ENCODE peak calls at places on chromosome 19, in four cellular contexts. One of them, this sample, is unnamed.

GRCh38 chr19:38433268-38433733 is at the start of gene RYR1:
- DNase-seq in K562: peak; percentile 98
- DNase-seq in SK-N-SH: peak; percentile 90
- DNase-seq in HCT116: peak; percentile 37
- DNase-seq in this sample: no peak

GRCh38 chr19:57689750-57690149 is 8.0 kb downstream of the ZNF551 start:
- DNase-seq in K562: no peak
- DNase-seq in SK-N-SH: no peak
- DNase-seq in HCT116: no peak
- DNase-seq in this sample: no peak

GRCh38 chr19:4049432-4049831 is 17.3 kb downstream of the ZBTB7A start:
- DNase-seq in HCT116: no peak
- DNase-seq in SK-N-SH: no peak
- DNase-seq in K562: no peak
- DNase-seq in this sample: no peak

GRCh38 chr19:1237027-1237659 is 662 bp downstream of the CBARP start:
- DNase-seq in HCT116: no peak
- DNase-seq in K562: peak; percentile 52
- DNase-seq in SK-N-SH: peak; percentile 81
- DNase-seq in this sample: no peak

GRCh38 chr19:32652893-32653625 is 21.9 kb downstream of the ANKRD27 start:
- DNase-seq in HCT116: no peak
- DNase-seq in SK-N-SH: peak; percentile 50
- DNase-seq in K562: no peak
- DNase-seq in this sample: peak; percentile 68

GRCh38 chr19:48616491-48617056 is 1.7 kb upstream of the FAM83E start:
- DNase-seq in HCT116: no peak
- DNase-seq in K562: peak; percentile 14
- DNase-seq in SK-N-SH: no peak
- DNase-seq in this sample: no peak

GRCh38 chr19:14840206-14840605 is 5.2 kb upstream of the OR7A5 start:
- DNase-seq in K562: no peak
- DNase-seq in HCT116: no peak
- DNase-seq in SK-N-SH: no peak
- DNase-seq in this sample: no peak

GRCh38 chr19:48794291-48794690 is 16.5 kb downstream of the BCAT2 start:
- DNase-seq in SK-N-SH: no peak
- DNase-seq in K562: no peak
- DNase-seq in HCT116: no peak
- DNase-seq in this sample: no peak

GRCh38 chr19:38062959-38063786 is 156.2 kb downstream of the SIPA1L3 start:
- DNase-seq in HCT116: no peak
- DNase-seq in SK-N-SH: peak; percentile 87
- DNase-seq in K562: peak; percentile 42
- DNase-seq in this sample: no peak

GRCh38 chr19:457636-458035 is 3.2 kb downstream of the SHC2 start:
- DNase-seq in SK-N-SH: no peak
- DNase-seq in HCT116: no peak
- DNase-seq in K562: no peak
- DNase-seq in this sample: no peak

GRCh38 chr19:35033067-35034004 is 3.1 kb downstream of the SCN1B start:
- DNase-seq in SK-N-SH: no peak
- DNase-seq in K562: no peak
- DNase-seq in HCT116: no peak
- DNase-seq in this sample: no peak

GRCh38 chr19:55080915-55081772 is 5.5 kb downstream of the EPS8L1 start:
- DNase-seq in K562: peak; percentile 94
- DNase-seq in HCT116: peak; percentile 86
- DNase-seq in SK-N-SH: peak; percentile 94
- DNase-seq in this sample: no peak

GRCh38 chr19:48553676-48554384 is 1.9 kb downstream of the SULT2B1 start:
- DNase-seq in K562: peak; percentile 81
- DNase-seq in SK-N-SH: peak; percentile 67
- DNase-seq in HCT116: no peak
- DNase-seq in this sample: no peak

GRCh38 chr19:16927883-16928282 is 39.1 kb downstream of the F2RL3 start:
- DNase-seq in K562: no peak
- DNase-seq in SK-N-SH: no peak
- DNase-seq in HCT116: no peak
- DNase-seq in this sample: no peak

GRCh38 chr19:19548915-19549537 is 11.0 kb downstream of the CILP2 start:
- DNase-seq in K562: no peak
- DNase-seq in SK-N-SH: no peak
- DNase-seq in HCT116: no peak
- DNase-seq in this sample: no peak

GRCh38 chr19:47229674-47230121 is 1.3 kb downstream of the BBC3 start:
- DNase-seq in HCT116: no peak
- DNase-seq in K562: no peak
- DNase-seq in SK-N-SH: peak; percentile 26
- DNase-seq in this sample: no peak

GRCh38 chr19:41969772-41970458 is 10.8 kb upstream of the RABAC1 start:
- DNase-seq in HCT116: no peak
- DNase-seq in K562: no peak
- DNase-seq in SK-N-SH: no peak
- DNase-seq in this sample: no peak

GRCh38 chr19:13729859-13730258 is 34.5 kb upstream of the MRI1 start:
- DNase-seq in K562: peak; percentile 20
- DNase-seq in SK-N-SH: no peak
- DNase-seq in HCT116: no peak
- DNase-seq in this sample: no peak

GRCh38 chr19:3302755-3303154 is 63.6 kb upstream of the NFIC start:
- DNase-seq in SK-N-SH: no peak
- DNase-seq in K562: no peak
- DNase-seq in HCT116: peak; percentile 35
- DNase-seq in this sample: peak; percentile 23

GRCh38 chr19:19258589-19259338 is 14.3 kb downstream of the TM6SF2 start:
- DNase-seq in K562: no peak
- DNase-seq in HCT116: no peak
- DNase-seq in SK-N-SH: no peak
- DNase-seq in this sample: no peak

GRCh38 chr19:41421314-41421713 is 5.9 kb downstream of the B3GNT8 start:
- DNase-seq in HCT116: no peak
- DNase-seq in K562: no peak
- DNase-seq in SK-N-SH: no peak
- DNase-seq in this sample: no peak

GRCh38 chr19:29896790-29897189 is 45.2 kb upstream of the URI1 start:
- DNase-seq in SK-N-SH: no peak
- DNase-seq in K562: no peak
- DNase-seq in HCT116: no peak
- DNase-seq in this sample: no peak

GRCh38 chr19:3818479-3818878 is 32.3 kb upstream of the MATK start:
- DNase-seq in K562: no peak
- DNase-seq in SK-N-SH: no peak
- DNase-seq in HCT116: no peak
- DNase-seq in this sample: no peak

GRCh38 chr19:45995715-45996385 is 583 bp downstream of the CCDC61 start:
- DNase-seq in K562: no peak
- DNase-seq in SK-N-SH: no peak
- DNase-seq in HCT116: no peak
- DNase-seq in this sample: no peak

GRCh38 chr19:54473071-54473941 is at the start of gene CDC42EP5:
- DNase-seq in K562: peak; percentile 53
- DNase-seq in HCT116: no peak
- DNase-seq in SK-N-SH: peak; percentile 60
- DNase-seq in this sample: no peak

GRCh38 chr19:47518139-47518538 is 3.3 kb upstream of the NAPA start:
- DNase-seq in SK-N-SH: no peak
- DNase-seq in K562: no peak
- DNase-seq in HCT116: no peak
- DNase-seq in this sample: no peak

GRCh38 chr19:15433519-15434069 is 14.8 kb upstream of the AKAP8L start:
- DNase-seq in HCT116: no peak
- DNase-seq in K562: no peak
- DNase-seq in SK-N-SH: no peak
- DNase-seq in this sample: no peak

GRCh38 chr19:41997121-41997850 is 3.3 kb upstream of the ATP1A3 start:
- DNase-seq in HCT116: no peak
- DNase-seq in SK-N-SH: peak; percentile 62
- DNase-seq in K562: peak; percentile 79
- DNase-seq in this sample: peak; percentile 55

GRCh38 chr19:36196249-36196648 is 18.2 kb downstream of the ZNF565 start:
- DNase-seq in SK-N-SH: no peak
- DNase-seq in HCT116: no peak
- DNase-seq in K562: no peak
- DNase-seq in this sample: no peak
- TF ChIP-seq JUND in SK-N-SH: no peak
- TF ChIP-seq JUND in HCT116: no peak
- TF ChIP-seq JUND in K562: no peak
- TF ChIP-seq JUND in this sample: no peak

GRCh38 chr19:6930190-6930589 is 42.8 kb downstream of the ADGRE1 start:
- DNase-seq in SK-N-SH: no peak
- DNase-seq in HCT116: no peak
- DNase-seq in K562: no peak
- DNase-seq in this sample: no peak

DNA sequence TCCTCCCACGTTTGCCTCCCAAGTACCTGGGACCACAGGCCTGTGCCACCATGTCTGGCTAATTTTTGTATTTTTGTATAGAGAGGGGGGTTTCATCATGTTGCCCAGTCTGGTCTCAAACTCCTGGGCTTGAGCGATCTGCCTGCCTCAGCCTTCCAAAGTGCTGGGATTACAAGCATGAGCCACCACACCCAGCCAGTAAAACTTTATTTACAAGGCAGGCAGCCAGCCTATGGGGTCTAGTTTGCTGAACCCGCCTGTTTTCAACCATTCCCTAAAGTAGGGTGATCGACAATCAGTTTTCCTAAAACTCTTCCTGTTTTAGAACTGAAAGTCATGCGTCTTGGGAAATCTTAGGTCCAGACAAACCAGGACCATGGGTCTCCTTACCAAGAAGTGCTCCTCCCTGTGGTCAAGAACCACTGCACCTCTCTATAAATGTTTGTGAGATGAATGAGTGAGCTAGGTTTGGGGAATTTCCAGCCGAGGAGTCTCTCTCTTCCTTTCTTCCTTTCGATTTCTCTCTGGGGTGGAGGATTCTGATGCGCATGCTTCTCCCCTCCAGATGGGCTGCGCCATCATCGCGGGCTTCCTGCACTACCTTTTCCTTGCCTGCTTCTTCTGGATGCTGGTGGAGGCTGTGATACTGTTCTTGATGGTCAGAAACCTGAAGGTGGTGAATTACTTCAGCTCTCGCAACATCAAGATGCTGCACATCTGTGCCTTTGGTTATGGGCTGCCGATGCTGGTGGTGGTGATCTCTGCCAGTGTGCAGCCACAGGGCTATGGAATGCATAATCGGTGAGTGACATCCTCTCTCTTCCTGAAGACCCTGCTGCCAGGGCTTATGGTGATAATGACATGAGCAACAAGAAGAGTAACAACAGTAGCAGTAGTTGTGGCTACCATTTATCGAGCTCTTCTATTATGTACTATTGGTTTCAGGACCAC is 38.7 kb downstream of the ADGRE1 start:
- DNase-seq in SK-N-SH: no peak
- DNase-seq in K562: no peak
- DNase-seq in HCT116: no peak
- DNase-seq in this sample: peak; percentile 67
- TF ChIP-seq JUND in SK-N-SH: no peak
- TF ChIP-seq JUND in K562: no peak
- TF ChIP-seq JUND in HCT116: no peak
- TF ChIP-seq JUND in this sample: no peak

GRCh38 chr19:50266041-50266440 is 62.6 kb downstream of the MYH14 start:
- DNase-seq in SK-N-SH: no peak
- DNase-seq in HCT116: no peak
- DNase-seq in K562: no peak
- DNase-seq in this sample: no peak
- TF ChIP-seq JUND in SK-N-SH: no peak
- TF ChIP-seq JUND in HCT116: no peak
- TF ChIP-seq JUND in K562: no peak
- TF ChIP-seq JUND in this sample: no peak

DNA sequence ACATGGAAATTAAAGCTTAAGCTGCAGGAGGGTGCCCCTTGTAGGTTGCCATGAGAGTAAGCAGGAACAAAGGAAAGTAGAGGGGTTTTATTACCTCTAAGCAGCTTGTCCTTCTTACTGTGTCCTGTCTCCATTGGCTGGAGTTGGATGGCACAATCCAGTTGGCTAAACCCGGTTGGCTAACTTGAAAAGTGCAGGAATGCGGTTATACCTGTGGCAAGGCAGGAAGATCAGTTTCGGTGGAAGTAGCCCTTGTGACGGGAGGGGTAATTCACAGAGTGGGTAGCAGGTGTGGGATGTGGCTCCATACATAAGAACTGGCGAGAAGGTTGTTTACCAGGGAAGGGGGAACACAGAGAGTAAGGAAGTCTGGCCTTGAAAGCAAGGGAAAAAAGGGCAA is 3.2 kb downstream of the ZNF726 start:
- DNase-seq in SK-N-SH: no peak
- DNase-seq in K562: no peak
- DNase-seq in HCT116: no peak
- DNase-seq in this sample: peak; percentile 8
- TF ChIP-seq JUND in SK-N-SH: no peak
- TF ChIP-seq JUND in K562: no peak
- TF ChIP-seq JUND in HCT116: no peak
- TF ChIP-seq JUND in this sample: no peak

GRCh38 chr19:2270572-2271515 is 11.1 kb downstream of the PEAK3 start:
- DNase-seq in HCT116: no peak
- DNase-seq in K562: peak; percentile 73
- DNase-seq in SK-N-SH: peak; percentile 83
- DNase-seq in this sample: peak; percentile 67
- TF ChIP-seq JUND in HCT116: no peak
- TF ChIP-seq JUND in K562: peak; percentile 77
- TF ChIP-seq JUND in SK-N-SH: no peak
- TF ChIP-seq JUND in this sample: no peak